ENCODE peak calls at places on chromosome 1, in five cellular contexts. D is LoVo, J is RKO, B is HT1080, W is Caki2. Q is an unnamed sample.
A peak's percentile ranks its signal among the peaks of the same experiment; 100 is the strongest.

GRCh38 chr1:35882586-35882944 is 444 bp upstream of the AGO1 start:
- DNase-seq in D (no peak), J (no peak), B (no peak), W (no peak), Q (no peak)

GRCh38 chr1:119740886-119741780 is 27.6 kb downstream of the HMGCS2 start:
- DNase-seq in D (no peak), J (no peak), B (no peak), W (no peak), Q (no peak)

GRCh38 chr1:175385316-175385715 is 192.7 kb upstream of the KIAA0040 start:
- DNase-seq in D (no peak), J (peak; percentile 41), B (peak; percentile 48), W (no peak), Q (no peak)

GRCh38 chr1:54859687-54860391 is 27.2 kb downstream of the DHCR24 start:
- DNase-seq in D (no peak), J (no peak), B (peak; percentile 25), W (no peak), Q (no peak)

GRCh38 chr1:24108334-24109165 is 3.4 kb downstream of the MYOM3 start:
- DNase-seq in D (no peak), J (peak; percentile 73), B (peak; percentile 91), W (peak; percentile 87), Q (peak; percentile 40)

GRCh38 chr1:47872871-47873270 is 124.3 kb downstream of the TRABD2B start:
- DNase-seq in D (no peak), J (no peak), B (no peak), W (peak; percentile 41), Q (no peak)

GRCh38 chr1:176701151-176701866 is 238.3 kb downstream of the PAPPA2 start:
- DNase-seq in D (no peak), J (no peak), B (no peak), W (no peak), Q (no peak)

GRCh38 chr1:106492876-106493275 is 563.6 kb upstream of the PRMT6 start:
- DNase-seq in D (no peak), J (no peak), B (no peak), W (no peak), Q (no peak)

GRCh38 chr1:23585321-23586022 is 26.2 kb upstream of the ID3 start:
- DNase-seq in D (peak; percentile 36), J (peak; percentile 85), B (peak; percentile 95), W (peak; percentile 78), Q (peak; percentile 93)

GRCh38 chr1:84300991-84301758 is at the start of gene SAMD13:
- DNase-seq in D (peak; percentile 79), J (peak; percentile 65), B (peak; percentile 38), W (peak; percentile 61), Q (peak; percentile 81)

GRCh38 chr1:89125571-89126233 is at the start of gene GBP2:
- DNase-seq in D (peak; percentile 77), J (peak; percentile 78), B (peak; percentile 62), W (peak; percentile 33), Q (peak; percentile 28)

GRCh38 chr1:24003331-24003972 is 23.3 kb upstream of the SRSF10 start:
- DNase-seq in D (no peak), J (no peak), B (peak; percentile 84), W (no peak), Q (no peak)

GRCh38 chr1:201266774-201267173 is 16.5 kb upstream of the PKP1 start:
- DNase-seq in D (peak; percentile 70), J (peak; percentile 79), B (peak; percentile 90), W (peak; percentile 60), Q (peak; percentile 90)

GRCh38 chr1:28172690-28173150 is 3.8 kb downstream of the PTAFR start:
- DNase-seq in D (no peak), J (no peak), B (no peak), W (no peak), Q (no peak)

GRCh38 chr1:115293899-115294298 is 44.1 kb downstream of the NGF start:
- DNase-seq in D (no peak), J (no peak), B (no peak), W (no peak), Q (no peak)

GRCh38 chr1:24858277-24858676 is 71.8 kb downstream of the RUNX3 start:
- DNase-seq in D (no peak), J (no peak), B (no peak), W (no peak), Q (no peak)

GRCh38 chr1:70627910-70628309 is 216.8 kb downstream of the CTH start:
- DNase-seq in D (no peak), J (peak; percentile 12), B (peak; percentile 51), W (no peak), Q (no peak)

GRCh38 chr1:29259802-29260441 is 23.6 kb downstream of the PTPRU start:
- DNase-seq in D (no peak), J (no peak), B (no peak), W (no peak), Q (no peak)

GRCh38 chr1:159200759-159201158 is 3.9 kb upstream of the ACKR1 start:
- DNase-seq in D (no peak), J (no peak), B (no peak), W (no peak), Q (no peak)

GRCh38 chr1:82377201-82377884 is 576.6 kb downstream of the ADGRL2 start:
- DNase-seq in D (no peak), J (no peak), B (peak; percentile 61), W (peak; percentile 44), Q (no peak)

GRCh38 chr1:10379101-10379620 is 19.7 kb upstream of the PGD start:
- DNase-seq in D (no peak), J (no peak), B (no peak), W (no peak), Q (no peak)

GRCh38 chr1:20551945-20552727 is at the start of gene FAM43B:
- DNase-seq in D (no peak), J (no peak), B (no peak), W (peak; percentile 79), Q (no peak)

GRCh38 chr1:154208677-154209390 is 2.7 kb upstream of the CFAP141 start:
- DNase-seq in D (no peak), J (no peak), B (no peak), W (no peak), Q (no peak)

GRCh38 chr1:213979751-213980605 is 7.8 kb upstream of the PROX1 start:
- DNase-seq in D (no peak), J (no peak), B (no peak), W (no peak), Q (no peak)

GRCh38 chr1:223733898-223734852 is 21.8 kb downstream of the CAPN2 start:
- DNase-seq in D (no peak), J (no peak), B (no peak), W (no peak), Q (no peak)

GRCh38 chr1:178650950-178651461 is 74.0 kb upstream of the RALGPS2 start:
- DNase-seq in D (peak; percentile 71), J (peak; percentile 14), B (peak; percentile 26), W (no peak), Q (no peak)

GRCh38 chr1:2974701-2975301 is 46.5 kb upstream of the ACTRT2 start:
- DNase-seq in D (no peak), J (no peak), B (no peak), W (no peak), Q (no peak)

GRCh38 chr1:24972257-24973242 is 42.5 kb upstream of the RUNX3 start:
- DNase-seq in D (peak; percentile 31), J (no peak), B (peak; percentile 36), W (no peak), Q (no peak)

GRCh38 chr1:232404227-232404626 is 225.7 kb downstream of the SIPA1L2 start:
- DNase-seq in D (no peak), J (no peak), B (peak; percentile 14), W (no peak), Q (no peak)

GRCh38 chr1:177246710-177247588 is 76.2 kb downstream of the BRINP2 start:
- DNase-seq in D (no peak), J (no peak), B (peak; percentile 34), W (no peak), Q (no peak)

Q was measured in NCI-H460.